ENCODE peak calls at places on chromosomes 12 and 14, in five cellular contexts. O is stimulated activated CD8-positive, alpha-beta memory T cell treated with anti-CD3 and anti-CD28 coated beads, Interleukin-7, amount 100 ng/mL, for 1 hour; E is colonic mucosa; F is caudate nucleus; M is CD8-positive, alpha-beta memory T cell. D is an unnamed sample.

GRCh38 chr14:51668870-51669269 is 17.2 kb downstream of the FRMD6 start:
- DNase-seq in O (no peak), E (no peak), F (no peak), M (no peak), D (no peak)

GRCh38 chr12:3628629-3629028 is 124.3 kb downstream of the CRACR2A start:
- DNase-seq in O (no peak), E (no peak), F (no peak), M (no peak), D (no peak)

GRCh38 chr14:49621114-49621881 is 699 bp downstream of the MGAT2 start:
- DNase-seq in O (no peak), E (peak), F (peak), M (no peak), D (no peak)

GRCh38 chr14:58626441-58626840 is 11.3 kb upstream of the DACT1 start:
- DNase-seq in O (no peak), E (no peak), F (no peak), M (no peak), D (no peak)

GRCh38 chr12:15164997-15165659 is 56.1 kb downstream of the RERG start:
- DNase-seq in O (no peak), E (no peak), F (no peak), M (no peak), D (no peak)

GRCh38 chr14:39177168-39177545 is 2.1 kb downstream of the PNN start:
- DNase-seq in O (no peak), E (no peak), F (no peak), M (no peak), D (no peak)

GRCh38 chr12:124625867-124626675 is 58.7 kb upstream of the NCOR2 start:
- DNase-seq in O (no peak), E (peak), F (no peak), M (no peak), D (no peak)

GRCh38 chr14:59055439-59056045 is 132.9 kb upstream of the DAAM1 start:
- DNase-seq in O (no peak), E (peak), F (no peak), M (no peak), D (no peak)

GRCh38 chr12:93954160-93955112 is 193.9 kb upstream of the PLXNC1 start:
- DNase-seq in O (no peak), E (no peak), F (no peak), M (no peak), D (no peak)

GRCh38 chr12:79715308-79715707 is 24.5 kb upstream of the PAWR start:
- DNase-seq in O (no peak), E (no peak), F (no peak), M (no peak), D (no peak)

GRCh38 chr12:18595406-18595805 is 142.4 kb downstream of the PLCZ1 start:
- DNase-seq in O (no peak), E (no peak), F (no peak), M (no peak), D (no peak)

GRCh38 chr14:77707355-77707723 is 484 bp downstream of the ALKBH1 start:
- DNase-seq in O (no peak), E (peak), F (peak), M (peak), D (no peak)

GRCh38 chr12:55930771-55931316 is at the start of gene DGKA:
- DNase-seq in O (peak), E (peak), F (peak), M (peak), D (peak)

GRCh38 chr14:74140374-74140850 is 55.7 kb downstream of the LIN52 start:
- DNase-seq in O (no peak), E (peak), F (peak), M (no peak), D (no peak)

GRCh38 chr14:72472845-72473244 is 421.1 kb downstream of the DPF3 start:
- DNase-seq in O (no peak), E (no peak), F (no peak), M (no peak), D (no peak)

GRCh38 chr12:49892084-49892731 is 11.5 kb downstream of the FAIM2 start:
- DNase-seq in O (no peak), E (no peak), F (no peak), M (no peak), D (no peak)

GRCh38 chr12:103905730-103906349 is 24.4 kb upstream of the HSP90B1 start:
- DNase-seq in O (no peak), E (no peak), F (no peak), M (no peak), D (peak)